ENCODE peak calls at places on chromosomes 3 and 15, in six cellular contexts. Q is activated naive CD8-positive, alpha-beta T cell treated with anti-CD3 and anti-CD28 coated beads for 36 hours; N is ACHN; S is activated CD4-positive, alpha-beta T cell treated with anti-CD3 and anti-CD28 coated beads for 24 hours; L is BE2C; P is T-helper 1 cell. K is an unnamed sample.

GRCh38 chr15:69305204-69305931 is 6.7 kb downstream of the PAQR5 start:
- DNase-seq in Q (no peak), N (peak; percentile 89), S (no peak), L (no peak), P (no peak), K (no peak)

GRCh38 chr3:146125946-146126345 is 35.0 kb downstream of the PLOD2 start:
- DNase-seq in Q (no peak), N (peak; percentile 80), S (no peak), L (no peak), P (no peak), K (no peak)

GRCh38 chr3:30626443-30627181 is 20.2 kb downstream of the TGFBR2 start:
- DNase-seq in Q (no peak), N (no peak), S (no peak), L (peak; percentile 4), P (no peak), K (no peak)

GRCh38 chr15:34755419-34755773 is 598 bp upstream of the GJD2 start:
- DNase-seq in Q (no peak), N (no peak), S (no peak), L (no peak), P (no peak), K (no peak)

GRCh38 chr3:139758654-139759291 is 81.0 kb upstream of the NMNAT3 start:
- DNase-seq in Q (no peak), N (no peak), S (no peak), L (no peak), P (no peak), K (no peak)

GRCh38 chr3:57048728-57049127 is 11.7 kb upstream of the SPATA12 start:
- DNase-seq in Q (no peak), N (no peak), S (no peak), L (no peak), P (no peak), K (peak; percentile 65)

GRCh38 chr3:147493666-147494065 is 84.5 kb downstream of the ZIC1 start:
- DNase-seq in Q (no peak), N (no peak), S (no peak), L (no peak), P (no peak), K (no peak)

GRCh38 chr15:64452988-64453688 is 7.2 kb upstream of the ZNF609 start:
- DNase-seq in Q (no peak), N (no peak), S (no peak), L (no peak), P (no peak), K (no peak)

GRCh38 chr3:29694331-29694730 is 413.5 kb downstream of the RBMS3 start:
- DNase-seq in Q (no peak), N (no peak), S (no peak), L (no peak), P (no peak), K (no peak)

GRCh38 chr15:60358935-60359672 is 38.7 kb downstream of the ANXA2 start:
- DNase-seq in Q (no peak), N (no peak), S (no peak), L (peak; percentile 85), P (no peak), K (peak; percentile 57)

GRCh38 chr15:67080118-67080899 is 14.9 kb downstream of the SMAD3 start:
- DNase-seq in Q (no peak), N (no peak), S (no peak), L (no peak), P (no peak), K (no peak)

GRCh38 chr3:16053794-16054193 is 120.7 kb upstream of the GALNT15 start:
- DNase-seq in Q (no peak), N (no peak), S (no peak), L (no peak), P (no peak), K (no peak)

GRCh38 chr3:108578064-108578463 is 11.2 kb downstream of the CIP2A start:
- DNase-seq in Q (no peak), N (no peak), S (no peak), L (no peak), P (no peak), K (no peak)

GRCh38 chr15:46676233-46677206 is 1040.8 kb upstream of the SEMA6D start:
- DNase-seq in Q (no peak), N (no peak), S (no peak), L (no peak), P (no peak), K (no peak)

GRCh38 chr3:137039570-137039969 is 81.8 kb downstream of the IL20RB start:
- DNase-seq in Q (no peak), N (no peak), S (no peak), L (no peak), P (no peak), K (no peak)

GRCh38 chr3:48984648-48985047 is 5.4 kb upstream of the P4HTM start:
- DNase-seq in Q (no peak), N (no peak), S (no peak), L (no peak), P (no peak), K (no peak)

K was measured in NCI-H187.